ENCODE peak calls at places on chromosomes 2 and 18, in four cellular contexts. T is GM13977, Z is nephron progenitor cell, R is GM23338. H is an unnamed sample.
A peak's percentile ranks its signal among the peaks of the same experiment; 100 is the strongest.

GRCh38 chr2:236170678-236171212 is 2.6 kb upstream of the GBX2 start:
- DNase-seq in T (peak; percentile 34), Z (no peak), R (no peak), H (peak; percentile 24)

GRCh38 chr2:101160454-101160853 is 9.3 kb upstream of the TBC1D8 start:
- DNase-seq in T (no peak), Z (no peak), R (no peak), H (no peak)

GRCh38 chr2:169091761-169092523 is 22.6 kb downstream of the DHRS9 start:
- DNase-seq in T (no peak), Z (no peak), R (no peak), H (no peak)

GRCh38 chr2:177328056-177328455 is 63.5 kb upstream of the NFE2L2 start:
- DNase-seq in T (no peak), Z (no peak), R (no peak), H (no peak)

GRCh38 chr2:158570869-158571268 is 114.1 kb downstream of the PKP4 start:
- DNase-seq in T (no peak), Z (no peak), R (no peak), H (no peak)

GRCh38 chr18:6624271-6624670 is 105.2 kb upstream of the ARHGAP28 start:
- DNase-seq in T (no peak), Z (no peak), R (no peak), H (no peak)

GRCh38 chr2:215188078-215188477 is 49.7 kb upstream of the ABCA12 start:
- DNase-seq in T (no peak), Z (no peak), R (no peak), H (no peak)

GRCh38 chr2:234446404-234447076 is 50.3 kb downstream of the ARL4C start:
- DNase-seq in T (peak; percentile 50), Z (no peak), R (no peak), H (no peak)

GRCh38 chr2:130744287-130745117 is 10.8 kb upstream of the AMER3 start:
- DNase-seq in T (no peak), Z (no peak), R (peak; percentile 8), H (peak; percentile 50)

GRCh38 chr2:235539773-235540172 is 45.9 kb downstream of the AGAP1 start:
- DNase-seq in T (no peak), Z (no peak), R (no peak), H (no peak)

GRCh38 chr2:205675861-205676516 is 6.3 kb upstream of the NRP2 start:
- DNase-seq in T (no peak), Z (no peak), R (peak; percentile 90), H (peak; percentile 67)

GRCh38 chr2:11753452-11753885 is 7.0 kb downstream of the LPIN1 start:
- DNase-seq in T (peak; percentile 82), Z (no peak), R (no peak), H (no peak)

GRCh38 chr2:72859831-72860262 is 27.4 kb upstream of the SPR start:
- DNase-seq in T (peak; percentile 61), Z (peak; percentile 60), R (peak; percentile 93), H (peak; percentile 85)

GRCh38 chr2:99421469-99421868 is 68.3 kb downstream of the REV1 start:
- DNase-seq in T (no peak), Z (no peak), R (no peak), H (no peak)

GRCh38 chr2:187567126-187567525 is 12.9 kb upstream of the TFPI start:
- DNase-seq in T (no peak), Z (no peak), R (no peak), H (no peak)

GRCh38 chr2:174574657-174575056 is 22.9 kb downstream of the WIPF1 start:
- DNase-seq in T (no peak), Z (no peak), R (no peak), H (no peak)

GRCh38 chr2:235544687-235544965 is 50.8 kb downstream of the AGAP1 start:
- DNase-seq in T (no peak), Z (no peak), R (no peak), H (no peak)

GRCh38 chr2:101830555-101830954 is 133.0 kb downstream of the MAP4K4 start:
- DNase-seq in T (peak; percentile 13), Z (no peak), R (no peak), H (no peak)

GRCh38 chr2:237278593-237278992 is 135.4 kb downstream of the COL6A3 start:
- DNase-seq in T (no peak), Z (no peak), R (no peak), H (no peak)

GRCh38 chr2:237279012-237279768 is 134.8 kb downstream of the COL6A3 start:
- DNase-seq in T (no peak), Z (no peak), R (no peak), H (no peak)

GRCh38 chr2:237280937-237281336 is 133.0 kb downstream of the COL6A3 start:
- DNase-seq in T (no peak), Z (no peak), R (no peak), H (no peak)

GRCh38 chr2:237281900-237282306 is 132.1 kb downstream of the COL6A3 start:
- DNase-seq in T (no peak), Z (no peak), R (no peak), H (no peak)

DNA sequence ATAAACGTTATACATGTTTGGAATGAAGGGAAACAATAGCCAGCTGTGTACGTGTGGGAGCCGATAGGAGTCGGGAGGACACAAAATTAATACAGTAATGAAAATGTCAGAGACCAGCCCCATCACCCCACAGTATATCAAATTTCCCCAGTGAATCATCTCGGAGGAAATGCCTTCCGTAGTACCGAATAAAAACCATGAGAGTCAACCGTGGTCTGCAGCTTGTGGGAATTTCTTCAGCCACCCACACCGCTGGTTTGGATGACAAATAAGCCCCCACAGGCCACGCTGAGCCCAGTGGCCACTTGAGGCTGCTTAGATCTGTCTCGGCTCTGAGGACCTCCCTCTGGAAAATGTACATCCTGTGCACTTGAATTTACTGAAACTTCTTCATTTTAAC is 133.7 kb downstream of the COL6A3 start:
- DNase-seq in T (no peak), Z (no peak), R (no peak), H (no peak)
- TF ChIP-seq CTCF in T (no peak), Z (no peak), R (no peak), H (no peak)

DNA sequence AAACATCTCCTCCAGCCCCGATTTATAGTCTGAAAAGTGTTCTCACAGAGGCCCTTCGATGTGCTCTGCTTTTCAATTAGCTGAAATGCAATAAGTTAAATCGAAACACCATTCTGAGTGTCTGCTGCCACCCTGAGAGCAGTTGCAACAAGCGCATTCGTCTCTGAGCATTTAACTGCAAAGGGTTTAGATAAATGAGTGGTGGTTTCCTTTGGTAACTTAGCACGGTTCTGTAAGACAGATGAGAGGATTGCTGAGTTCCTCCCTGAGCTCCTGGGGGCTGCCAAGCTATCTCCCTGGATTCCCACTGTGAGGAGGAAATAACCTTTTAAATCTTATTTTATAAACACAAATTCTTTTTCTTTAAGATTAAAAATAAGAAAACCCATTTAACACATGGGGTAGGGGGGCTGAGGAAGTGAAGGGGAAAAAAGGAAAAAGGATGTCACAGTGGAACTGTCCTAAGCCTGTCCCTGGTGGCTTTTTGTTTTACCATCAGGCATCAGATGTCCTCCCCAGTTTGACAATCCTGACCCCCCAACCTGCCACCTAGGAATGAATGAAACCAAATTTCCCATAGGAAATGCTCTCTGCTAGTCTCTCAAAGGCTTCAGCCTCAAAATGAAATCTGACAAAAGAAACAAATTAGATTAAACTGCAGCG is 56.4 kb upstream of the CREB1 start:
- DNase-seq in T (peak; percentile 22), Z (peak; percentile 22), R (peak; percentile 83), H (peak; percentile 79)
- TF ChIP-seq CTCF in T (peak; percentile 82), Z (peak; percentile 49), R (peak; percentile 88), H (peak; percentile 73)

GRCh38 chr2:232523682-232524597 is 2.0 kb upstream of the CHRND start:
- DNase-seq in T (peak; percentile 67), Z (peak; percentile 78), R (peak; percentile 95), H (peak; percentile 92)
- TF ChIP-seq CTCF in T (peak; percentile 15), Z (peak; percentile 32), R (peak; percentile 64), H (peak; percentile 67)

GRCh38 chr2:53787255-53787910 is 539 bp downstream of the ERLEC1 start:
- DNase-seq in T (no peak), Z (no peak), R (peak; percentile 8), H (no peak)
- TF ChIP-seq CTCF in T (no peak), Z (no peak), R (no peak), H (no peak)

H was measured in neural progenitor cell.